ENCODE peak calls at places on chromosomes 2 and 18, in eight cellular contexts. L is A549; W is stimulated activated naive CD4-positive, alpha-beta T cell treated with Interleukin-2 at 50 U/mL for 16 hours; Q is coronary artery; Y is OCI-LY7; K is AG08395; H is heart right ventricle; C is NCI-H526 treated with DMSO at 0.1 percent for 48 hours. P is an unnamed sample.
A peak's percentile ranks its signal among the peaks of the same experiment; 100 is the strongest.

GRCh38 chr2:147297820-147298219 is 547.0 kb upstream of the ACVR2A start:
- DNase-seq in L (no peak), W (peak; percentile 15), Q (no peak), Y (peak; percentile 24), K (no peak), H (no peak), C (no peak), P (no peak)

GRCh38 chr2:26721267-26722032 is 28.9 kb downstream of the KCNK3 start:
- DNase-seq in L (peak; percentile 80), W (no peak), Q (no peak), Y (no peak), K (no peak), H (no peak), C (no peak), P (no peak)

GRCh38 chr18:31246460-31246859 is 71.5 kb upstream of the DSG1 start:
- DNase-seq in L (no peak), W (no peak), Q (no peak), Y (no peak), K (no peak), H (no peak), C (no peak), P (no peak)

GRCh38 chr2:30691948-30692828 is 115.1 kb downstream of the CAPN13 start:
- DNase-seq in L (no peak), W (no peak), Q (no peak), Y (no peak), K (peak; percentile 44), H (no peak), C (no peak), P (no peak)

GRCh38 chr2:27717070-27717453 is 53.4 kb downstream of the SLC4A1AP start:
- DNase-seq in L (no peak), W (no peak), Q (no peak), Y (no peak), K (peak; percentile 73), H (peak; percentile 38), C (no peak), P (peak; percentile 76)

GRCh38 chr2:161988589-161988988 is 85.4 kb downstream of the DPP4 start:
- DNase-seq in L (no peak), W (no peak), Q (no peak), Y (no peak), K (no peak), H (no peak), C (no peak), P (peak; percentile 33)

GRCh38 chr2:72004201-72004915 is 143.3 kb downstream of the CYP26B1 start:
- DNase-seq in L (no peak), W (no peak), Q (peak; percentile 41), Y (no peak), K (no peak), H (no peak), C (no peak), P (no peak)

GRCh38 chr2:179170897-179171296 is 93.7 kb downstream of the SESTD1 start:
- DNase-seq in L (no peak), W (no peak), Q (no peak), Y (no peak), K (no peak), H (no peak), C (no peak), P (no peak)

GRCh38 chr18:26089247-26090129 is 925 bp downstream of the SS18 start:
- DNase-seq in L (no peak), W (no peak), Q (no peak), Y (peak; percentile 41), K (peak; percentile 2), H (no peak), C (peak; percentile 58), P (no peak)

GRCh38 chr18:24982831-24983230 is 369.1 kb downstream of the ZNF521 start:
- DNase-seq in L (no peak), W (no peak), Q (no peak), Y (no peak), K (peak; percentile 50), H (no peak), C (no peak), P (peak; percentile 33)

GRCh38 chr2:145760781-145761649 is 1241.1 kb upstream of the ZEB2 start:
- DNase-seq in L (no peak), W (no peak), Q (no peak), Y (no peak), K (peak; percentile 50), H (no peak), C (no peak), P (peak; percentile 73)

GRCh38 chr18:59372975-59373374 is 13.9 kb upstream of the LMAN1 start:
- DNase-seq in L (no peak), W (no peak), Q (no peak), Y (no peak), K (no peak), H (no peak), C (no peak), P (no peak)

GRCh38 chr2:68218343-68218901 is 33.9 kb downstream of the PPP3R1 start:
- DNase-seq in L (no peak), W (no peak), Q (no peak), Y (no peak), K (no peak), H (no peak), C (no peak), P (no peak)

GRCh38 chr2:31440764-31441163 is 26.2 kb upstream of the XDH start:
- DNase-seq in L (no peak), W (no peak), Q (no peak), Y (no peak), K (peak; percentile 69), H (no peak), C (no peak), P (peak; percentile 89)

GRCh38 chr18:78407456-78407823 is 572.2 kb upstream of the SALL3 start:
- DNase-seq in L (no peak), W (no peak), Q (no peak), Y (no peak), K (no peak), H (no peak), C (no peak), P (no peak)

GRCh38 chr2:43980902-43981301 is 14.9 kb downstream of the LRPPRC start:
- DNase-seq in L (no peak), W (no peak), Q (no peak), Y (no peak), K (no peak), H (no peak), C (no peak), P (no peak)

GRCh38 chr2:120237491-120237902 is 14.3 kb upstream of the TMEM185B start:
- DNase-seq in L (peak; percentile 73), W (no peak), Q (peak; percentile 59), Y (no peak), K (peak; percentile 91), H (no peak), C (no peak), P (no peak)

GRCh38 chr2:201790989-201791388 is 10.3 kb upstream of the ALS2 start:
- DNase-seq in L (no peak), W (no peak), Q (no peak), Y (no peak), K (no peak), H (no peak), C (no peak), P (no peak)

GRCh38 chr2:221156335-221156734 is 415.8 kb downstream of the EPHA4 start:
- DNase-seq in L (no peak), W (no peak), Q (no peak), Y (peak; percentile 18), K (no peak), H (no peak), C (peak; percentile 89), P (no peak)

GRCh38 chr2:10034333-10035052 is 8.9 kb upstream of the KLF11 start:
- DNase-seq in L (no peak), W (no peak), Q (no peak), Y (no peak), K (no peak), H (no peak), C (no peak), P (no peak)

GRCh38 chr2:181393472-181393871 is 63.7 kb upstream of the ITGA4 start:
- DNase-seq in L (peak; percentile 7), W (no peak), Q (no peak), Y (no peak), K (peak; percentile 76), H (no peak), C (no peak), P (peak; percentile 41)

GRCh38 chr2:158337018-158337417 is 119.5 kb downstream of the CCDC148 start:
- DNase-seq in L (no peak), W (no peak), Q (no peak), Y (no peak), K (no peak), H (no peak), C (no peak), P (no peak)

GRCh38 chr2:193783681-193784080 is 1588.9 kb upstream of the TMEFF2 start:
- DNase-seq in L (no peak), W (no peak), Q (no peak), Y (no peak), K (no peak), H (no peak), C (no peak), P (no peak)

P was measured in foreskin keratinocyte.